ENCODE peak calls at places on chromosomes 2 and 18, in six cellular contexts. Y, B, X, N, T and S are unnamed samples.

GRCh38 chr2:187851955-187852624 is 297.9 kb upstream of the TFPI start:
- DNase-seq in X (no peak), N (no peak), B (no peak), Y (no peak), T (no peak), S (no peak)

GRCh38 chr18:12990662-12990976 is 543 bp upstream of the CEP192 start:
- DNase-seq in B (no peak), Y (no peak), X (no peak), N (no peak), T (no peak), S (no peak)

GRCh38 chr18:42509702-42510424 is 554.8 kb downstream of the PIK3C3 start:
- DNase-seq in X (no peak), N (no peak), Y (no peak), B (no peak), T (no peak), S (no peak)

GRCh38 chr18:42052137-42052708 is 97.2 kb downstream of the PIK3C3 start:
- DNase-seq in B (no peak), X (peak; percentile 26), T (no peak), N (no peak), Y (no peak), S (no peak)

GRCh38 chr2:197170137-197170682 is 140.4 kb downstream of the ANKRD44 start:
- DNase-seq in Y (no peak), N (no peak), B (no peak), X (peak; percentile 46), T (no peak), S (no peak)

GRCh38 chr2:41937921-41938708 is 109.7 kb upstream of the PKDCC start:
- DNase-seq in T (no peak), X (no peak), N (no peak), B (no peak), Y (no peak), S (no peak)

GRCh38 chr2:148546270-148546669 is 98.3 kb upstream of the EPC2 start:
- DNase-seq in X (no peak), T (no peak), B (no peak), N (no peak), Y (no peak), S (no peak)

GRCh38 chr2:191995285-191995684 is 148.4 kb upstream of the CAVIN2 start:
- DNase-seq in X (no peak), B (no peak), T (no peak), Y (no peak), N (no peak), S (no peak)

GRCh38 chr2:18630541-18630940 is 41.2 kb upstream of the NT5C1B start:
- DNase-seq in B (no peak), X (no peak), T (no peak), Y (no peak), N (no peak), S (no peak)